ENCODE peak calls at places on chromosome 2, in eight cellular contexts. One of them, this sample, is unnamed.

GRCh38 chr2:37944268-37944667 is 19.2 kb downstream of the RMDN2 start:
- DNase-seq in HepG2: no peak
- DNase-seq in endothelial cell of umbilical vein: no peak
- DNase-seq in SK-N-SH: no peak
- DNase-seq in HCT116: no peak
- DNase-seq in K562: no peak
- DNase-seq in GM12878: no peak
- DNase-seq in H1: no peak
- DNase-seq in this sample: no peak

GRCh38 chr2:173118385-173118784 is 42.7 kb downstream of the MAP3K20 start:
- DNase-seq in HepG2: no peak
- DNase-seq in endothelial cell of umbilical vein: no peak
- DNase-seq in SK-N-SH: no peak
- DNase-seq in HCT116: no peak
- DNase-seq in K562: no peak
- DNase-seq in GM12878: no peak
- DNase-seq in H1: no peak
- DNase-seq in this sample: no peak

GRCh38 chr2:105777506-105778343 is 33.0 kb downstream of the NCK2 start:
- DNase-seq in HepG2: no peak
- DNase-seq in endothelial cell of umbilical vein: no peak
- DNase-seq in SK-N-SH: no peak
- DNase-seq in HCT116: no peak
- DNase-seq in K562: no peak
- DNase-seq in GM12878: no peak
- DNase-seq in H1: no peak
- DNase-seq in this sample: no peak

GRCh38 chr2:32479224-32479623 is 122.4 kb downstream of the BIRC6 start:
- DNase-seq in HepG2: no peak
- DNase-seq in endothelial cell of umbilical vein: no peak
- DNase-seq in SK-N-SH: no peak
- DNase-seq in HCT116: no peak
- DNase-seq in K562: peak
- DNase-seq in GM12878: no peak
- DNase-seq in H1: no peak
- DNase-seq in this sample: no peak

GRCh38 chr2:5673861-5674240 is 18.3 kb upstream of the SOX11 start:
- DNase-seq in HepG2: no peak
- DNase-seq in endothelial cell of umbilical vein: no peak
- DNase-seq in SK-N-SH: no peak
- DNase-seq in HCT116: no peak
- DNase-seq in K562: no peak
- DNase-seq in GM12878: no peak
- DNase-seq in H1: no peak
- DNase-seq in this sample: no peak

GRCh38 chr2:128315122-128315828 is 3.4 kb downstream of the HS6ST1 start:
- DNase-seq in HepG2: no peak
- DNase-seq in endothelial cell of umbilical vein: no peak
- DNase-seq in SK-N-SH: peak
- DNase-seq in HCT116: no peak
- DNase-seq in K562: no peak
- DNase-seq in GM12878: no peak
- DNase-seq in H1: no peak
- DNase-seq in this sample: no peak

GRCh38 chr2:151543898-151544297 is 134.2 kb downstream of the RIF1 start:
- DNase-seq in HepG2: no peak
- DNase-seq in endothelial cell of umbilical vein: no peak
- DNase-seq in SK-N-SH: no peak
- DNase-seq in HCT116: no peak
- DNase-seq in K562: no peak
- DNase-seq in GM12878: no peak
- DNase-seq in H1: no peak
- DNase-seq in this sample: no peak

GRCh38 chr2:224162122-224162521 is 123.0 kb upstream of the SERPINE2 start:
- DNase-seq in HepG2: no peak
- DNase-seq in endothelial cell of umbilical vein: no peak
- DNase-seq in SK-N-SH: no peak
- DNase-seq in HCT116: no peak
- DNase-seq in K562: no peak
- DNase-seq in GM12878: no peak
- DNase-seq in H1: no peak
- DNase-seq in this sample: no peak

GRCh38 chr2:209556354-209556961 is 132.6 kb downstream of the MAP2 start:
- DNase-seq in HepG2: peak
- DNase-seq in endothelial cell of umbilical vein: peak
- DNase-seq in SK-N-SH: peak
- DNase-seq in HCT116: peak
- DNase-seq in K562: no peak
- DNase-seq in GM12878: no peak
- DNase-seq in H1: no peak
- DNase-seq in this sample: no peak

GRCh38 chr2:30688956-30689401 is 118.3 kb downstream of the CAPN13 start:
- DNase-seq in HepG2: no peak
- DNase-seq in endothelial cell of umbilical vein: no peak
- DNase-seq in SK-N-SH: peak
- DNase-seq in HCT116: no peak
- DNase-seq in K562: no peak
- DNase-seq in GM12878: no peak
- DNase-seq in H1: no peak
- DNase-seq in this sample: no peak
- TF ChIP-seq POLR2AphosphoS5 in HepG2: no peak
- TF ChIP-seq POLR2AphosphoS5 in endothelial cell of umbilical vein: no peak
- TF ChIP-seq POLR2AphosphoS5 in SK-N-SH: no peak
- TF ChIP-seq POLR2AphosphoS5 in HCT116: no peak
- TF ChIP-seq POLR2AphosphoS5 in K562: no peak
- TF ChIP-seq POLR2AphosphoS5 in GM12878: no peak
- TF ChIP-seq POLR2AphosphoS5 in H1: no peak
- TF ChIP-seq POLR2AphosphoS5 in this sample: no peak

DNA sequence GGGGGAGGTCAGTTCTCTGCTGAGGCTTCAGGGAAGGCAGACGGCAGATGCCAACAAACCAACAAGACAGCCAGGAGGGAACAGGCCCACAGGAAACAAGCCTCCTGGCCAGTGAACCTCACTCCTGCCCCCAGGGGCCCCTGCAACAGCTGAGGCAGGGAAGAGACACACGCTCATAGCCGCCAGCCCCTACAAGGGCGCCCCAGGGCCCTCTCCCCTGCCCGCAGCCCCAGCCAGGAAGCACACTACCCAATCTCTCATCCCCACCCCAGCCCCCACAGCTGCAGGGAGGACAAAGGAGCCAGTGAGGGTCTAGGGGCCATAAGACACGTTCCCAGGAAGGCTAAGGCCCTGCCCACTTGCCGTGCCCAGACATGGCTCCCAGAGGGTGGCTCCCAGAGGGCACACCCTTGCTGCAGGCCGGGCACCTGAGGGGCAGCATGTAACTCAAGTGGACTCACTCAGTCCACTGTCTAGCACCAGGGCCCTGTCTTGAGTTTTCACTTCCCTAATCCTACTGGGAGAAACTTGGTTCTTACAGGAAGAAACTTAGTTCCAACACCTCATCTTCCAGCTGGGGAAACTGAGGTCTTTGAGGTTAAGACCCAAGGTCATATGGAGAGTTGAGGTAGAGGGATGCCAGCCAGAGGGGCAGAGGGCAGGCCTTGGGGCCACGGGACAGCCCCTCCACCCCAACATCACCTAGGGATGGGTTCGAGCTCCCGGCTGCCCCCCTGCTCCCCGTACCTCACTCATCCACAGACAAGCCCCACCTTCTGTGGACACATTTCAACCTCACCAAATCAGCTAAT is 37.3 kb downstream of the EMX1 start:
- DNase-seq in HepG2: no peak
- DNase-seq in endothelial cell of umbilical vein: no peak
- DNase-seq in SK-N-SH: no peak
- DNase-seq in HCT116: no peak
- DNase-seq in K562: no peak
- DNase-seq in GM12878: no peak
- DNase-seq in H1: no peak
- DNase-seq in this sample: no peak
- H3K9ac ChIP-seq in HepG2: no peak
- H3K9ac ChIP-seq in endothelial cell of umbilical vein: no peak
- H3K9ac ChIP-seq in SK-N-SH: no peak
- H3K9ac ChIP-seq in HCT116: no peak
- H3K9ac ChIP-seq in K562: no peak
- H3K9ac ChIP-seq in GM12878: no peak
- H3K9ac ChIP-seq in H1: no peak
- H3K9ac ChIP-seq in this sample: no peak

GRCh38 chr2:36427790-36428243 is 72.2 kb downstream of the CRIM1 start:
- DNase-seq in HepG2: peak
- DNase-seq in endothelial cell of umbilical vein: no peak
- DNase-seq in SK-N-SH: no peak
- DNase-seq in HCT116: no peak
- DNase-seq in K562: no peak
- DNase-seq in GM12878: no peak
- DNase-seq in H1: no peak
- DNase-seq in this sample: no peak

GRCh38 chr2:36433311-36434217 is 78.0 kb downstream of the CRIM1 start:
- DNase-seq in HepG2: peak
- DNase-seq in endothelial cell of umbilical vein: no peak
- DNase-seq in SK-N-SH: no peak
- DNase-seq in HCT116: no peak
- DNase-seq in K562: no peak
- DNase-seq in GM12878: no peak
- DNase-seq in H1: no peak
- DNase-seq in this sample: peak

DNA sequence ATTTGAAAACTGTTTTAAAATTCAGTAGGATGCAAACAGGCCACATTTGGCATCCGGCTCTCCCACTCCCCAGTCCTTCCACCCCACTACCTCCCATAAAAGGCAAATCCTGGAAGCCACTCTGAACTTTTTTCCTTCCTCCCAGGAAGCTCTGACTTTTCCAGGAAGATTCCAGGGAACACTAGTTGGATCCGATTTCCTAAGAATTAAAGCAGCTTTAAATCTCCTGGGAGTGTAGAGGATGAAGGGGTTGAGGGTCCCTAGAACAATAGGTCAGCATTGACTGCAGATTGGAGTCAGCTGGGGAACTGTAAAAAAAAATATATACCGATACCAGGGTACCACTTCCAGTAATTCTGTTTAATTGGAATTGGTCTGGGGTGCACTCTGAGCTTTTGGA is 76.9 kb downstream of the CRIM1 start:
- DNase-seq in HepG2: no peak
- DNase-seq in endothelial cell of umbilical vein: no peak
- DNase-seq in SK-N-SH: no peak
- DNase-seq in HCT116: no peak
- DNase-seq in K562: no peak
- DNase-seq in GM12878: no peak
- DNase-seq in H1: no peak
- DNase-seq in this sample: no peak
- H3K27ac ChIP-seq in HepG2: no peak
- H3K27ac ChIP-seq in endothelial cell of umbilical vein: peak
- H3K27ac ChIP-seq in SK-N-SH: peak
- H3K27ac ChIP-seq in HCT116: no peak
- H3K27ac ChIP-seq in K562: no peak
- H3K27ac ChIP-seq in GM12878: no peak
- H3K27ac ChIP-seq in H1: no peak
- H3K27ac ChIP-seq in this sample: peak

GRCh38 chr2:47072018-47072691 is 83.0 kb downstream of the STPG4 start:
- DNase-seq in HepG2: no peak
- DNase-seq in endothelial cell of umbilical vein: no peak
- DNase-seq in SK-N-SH: peak
- DNase-seq in HCT116: no peak
- DNase-seq in K562: no peak
- DNase-seq in GM12878: no peak
- DNase-seq in H1: no peak
- DNase-seq in this sample: no peak
- TF ChIP-seq POLR2AphosphoS5 in HepG2: no peak
- TF ChIP-seq POLR2AphosphoS5 in endothelial cell of umbilical vein: no peak
- TF ChIP-seq POLR2AphosphoS5 in SK-N-SH: peak
- TF ChIP-seq POLR2AphosphoS5 in HCT116: no peak
- TF ChIP-seq POLR2AphosphoS5 in K562: no peak
- TF ChIP-seq POLR2AphosphoS5 in GM12878: no peak
- TF ChIP-seq POLR2AphosphoS5 in H1: no peak
- TF ChIP-seq POLR2AphosphoS5 in this sample: no peak

GRCh38 chr2:190467575-190468083 is 59.5 kb downstream of the MFSD6 start:
- DNase-seq in HepG2: no peak
- DNase-seq in endothelial cell of umbilical vein: peak
- DNase-seq in SK-N-SH: no peak
- DNase-seq in HCT116: no peak
- DNase-seq in K562: no peak
- DNase-seq in GM12878: no peak
- DNase-seq in H1: no peak
- DNase-seq in this sample: peak
- H3K9ac ChIP-seq in HepG2: no peak
- H3K9ac ChIP-seq in endothelial cell of umbilical vein: no peak
- H3K9ac ChIP-seq in SK-N-SH: no peak
- H3K9ac ChIP-seq in HCT116: no peak
- H3K9ac ChIP-seq in K562: no peak
- H3K9ac ChIP-seq in GM12878: peak
- H3K9ac ChIP-seq in H1: no peak
- H3K9ac ChIP-seq in this sample: peak

DNA sequence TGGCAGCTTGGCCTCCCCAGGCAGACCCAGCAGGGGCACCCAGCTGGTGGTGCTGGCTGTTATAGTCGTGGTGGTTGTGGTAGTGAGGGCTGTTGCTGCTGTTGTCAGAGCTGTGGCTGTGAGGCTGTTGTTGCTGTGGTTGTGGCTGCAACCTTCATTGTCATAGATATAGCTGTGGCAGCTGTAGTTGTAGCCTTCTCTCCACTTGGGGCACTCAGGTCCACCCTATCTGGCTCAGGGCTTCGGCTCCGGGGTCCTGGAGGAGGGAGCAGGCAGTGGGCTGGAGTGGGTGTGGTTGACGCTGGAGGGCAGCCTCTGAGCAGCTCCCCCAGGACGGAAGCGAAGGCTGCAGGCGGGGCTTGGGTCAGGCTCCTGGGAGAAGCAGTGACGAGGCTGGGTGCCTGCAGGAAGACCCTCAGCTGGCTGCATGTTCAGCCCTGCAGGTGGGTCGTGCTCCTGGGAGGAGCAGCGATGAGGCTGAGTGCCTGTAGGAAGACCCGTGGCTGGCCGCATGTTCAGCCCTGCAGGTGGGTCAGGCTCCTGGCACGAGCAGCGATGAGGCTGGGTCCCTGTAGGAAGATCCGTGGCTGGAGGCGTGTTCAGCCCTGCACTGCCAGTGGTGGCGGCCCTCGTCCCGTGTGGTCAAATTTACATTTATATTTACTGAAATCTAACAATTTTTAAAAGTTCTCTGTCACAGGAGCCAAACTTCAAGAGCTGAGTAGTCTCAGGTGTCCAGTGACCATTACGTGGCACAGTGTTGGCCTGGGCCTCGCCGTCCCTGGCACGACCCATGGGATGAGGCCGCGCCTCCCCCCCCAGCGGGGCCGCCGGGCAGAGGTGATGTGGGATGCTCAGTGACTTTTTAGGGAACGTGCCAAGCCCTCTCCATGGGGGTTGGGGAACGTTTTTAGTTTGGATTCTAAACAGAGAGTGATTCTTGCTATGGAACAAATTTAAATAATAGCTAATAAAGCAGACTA is 79.2 kb upstream of the PXDN start:
- DNase-seq in HepG2: no peak
- DNase-seq in endothelial cell of umbilical vein: no peak
- DNase-seq in SK-N-SH: no peak
- DNase-seq in HCT116: no peak
- DNase-seq in K562: no peak
- DNase-seq in GM12878: no peak
- DNase-seq in H1: peak
- DNase-seq in this sample: no peak
- H3K27ac ChIP-seq in HepG2: no peak
- H3K27ac ChIP-seq in endothelial cell of umbilical vein: no peak
- H3K27ac ChIP-seq in SK-N-SH: no peak
- H3K27ac ChIP-seq in HCT116: no peak
- H3K27ac ChIP-seq in K562: no peak
- H3K27ac ChIP-seq in GM12878: no peak
- H3K27ac ChIP-seq in H1: no peak
- H3K27ac ChIP-seq in this sample: no peak

This sample was measured in SK-N-MC.